ENCODE peak calls at places on chromosomes 5 and 9, in ten cellular contexts. F, R, Y, E, T, V, G, Q, W and M are unnamed samples.

GRCh38 chr5:103119067-103119764 is 722 bp downstream of the GIN1 start:
- DNase-seq in Y (no peak), V (no peak), Q (no peak), G (no peak), W (no peak), E (no peak), R (peak), F (peak), T (no peak), M (no peak)

GRCh38 chr5:102959055-102959454 is 160.9 kb downstream of the GIN1 start:
- DNase-seq in R (peak), F (no peak), Y (no peak), G (no peak), W (no peak), Q (no peak), V (no peak), E (no peak), T (no peak), M (no peak)

GRCh38 chr9:81318571-81318970 is 370.8 kb downstream of the TLE1 start:
- DNase-seq in V (no peak), Q (no peak), W (no peak), R (peak), G (no peak), F (no peak), E (no peak), Y (no peak), T (no peak), M (no peak)

GRCh38 chr5:74205745-74206570 is 434.6 kb downstream of the ENC1 start:
- DNase-seq in V (no peak), Y (no peak), R (no peak), T (no peak), F (no peak), E (no peak), G (no peak), W (no peak), Q (no peak), M (no peak)

GRCh38 chr9:131982683-131983239 is 96.9 kb downstream of the MED27 start:
- DNase-seq in T (no peak), G (no peak), F (no peak), V (no peak), E (no peak), Y (no peak), W (no peak), R (peak), Q (no peak), M (no peak)

GRCh38 chr9:99966720-99967119 is 60.3 kb downstream of the STX17 start:
- DNase-seq in V (no peak), E (no peak), G (no peak), F (no peak), R (peak), T (no peak), Y (no peak), Q (no peak), W (no peak), M (no peak)

GRCh38 chr9:89021154-89021803 is 30.0 kb downstream of the S1PR3 start:
- DNase-seq in V (peak), G (no peak), T (no peak), Q (no peak), Y (no peak), F (no peak), E (peak), R (peak), W (no peak), M (no peak)

GRCh38 chr5:175464414-175465233 is 13.7 kb upstream of the SFXN1 start:
- DNase-seq in F (peak), R (peak), G (peak), W (peak), Y (peak), Q (no peak), T (peak), E (no peak), V (peak), M (peak)

GRCh38 chr9:14312721-14313377 is 1.1 kb downstream of the NFIB start:
- DNase-seq in W (peak), Y (no peak), G (no peak), T (no peak), R (no peak), Q (peak), E (no peak), V (no peak), F (no peak), M (no peak)

GRCh38 chr5:146878471-146879172 is at the start of gene PPP2R2B:
- DNase-seq in Y (peak), Q (peak), W (peak), G (peak), F (peak), V (no peak), T (peak), E (no peak), R (peak), M (no peak)

GRCh38 chr9:73444821-73445220 is 293.2 kb downstream of the ANXA1 start:
- DNase-seq in T (no peak), E (no peak), V (no peak), R (no peak), F (no peak), Y (no peak), G (no peak), W (no peak), Q (no peak), M (no peak)

GRCh38 chr5:14872070-14872989 is 752 bp upstream of the ANKH start:
- DNase-seq in G (peak), E (no peak), R (peak), F (peak), W (no peak), V (peak), T (no peak), Q (peak), Y (peak), M (peak)

GRCh38 chr9:89236955-89237573 is 58.4 kb upstream of the SHC3 start:
- DNase-seq in W (no peak), F (no peak), Y (no peak), V (peak), R (no peak), Q (no peak), G (no peak), T (no peak), E (peak), M (no peak)

GRCh38 chr9:88773627-88774244 is 217.5 kb upstream of the S1PR3 start:
- DNase-seq in G (no peak), E (no peak), V (no peak), Y (no peak), Q (no peak), W (no peak), T (no peak), F (no peak), R (peak), M (no peak)

GRCh38 chr5:134577796-134578577 is 52.5 kb downstream of the JADE2 start:
- DNase-seq in R (peak), W (peak), V (peak), T (peak), F (peak), G (peak), Y (peak), Q (peak), E (peak), M (peak)

GRCh38 chr5:181259974-181260719 is 796 bp downstream of the TRIM52 start:
- DNase-seq in Y (no peak), F (no peak), E (no peak), W (no peak), V (no peak), G (no peak), Q (peak), T (no peak), R (no peak), M (no peak)

GRCh38 chr5:68288756-68289134 is 73.2 kb downstream of the PIK3R1 start:
- DNase-seq in E (no peak), T (no peak), R (no peak), F (no peak), V (no peak), Y (no peak), G (no peak), W (peak), Q (no peak), M (no peak)

GRCh38 chr9:21994526-21994995 is at the start of gene CDKN2B-AS1:
- DNase-seq in G (no peak), R (no peak), E (no peak), W (peak), Q (peak), V (no peak), T (no peak), F (no peak), Y (peak), M (peak)

GRCh38 chr5:96320797-96321196 is 112.3 kb downstream of the PCSK1 start:
- DNase-seq in W (no peak), R (peak), T (no peak), V (no peak), Y (no peak), G (no peak), F (no peak), E (no peak), Q (no peak), M (no peak)

GRCh38 chr5:139660105-139660915 is 12.2 kb downstream of the CXXC5 start:
- DNase-seq in F (no peak), E (no peak), Q (peak), V (peak), W (peak), T (no peak), R (peak), G (no peak), Y (no peak), M (no peak)

GRCh38 chr5:173907686-173908371 is 19.7 kb downstream of the CPEB4 start:
- DNase-seq in E (no peak), Y (no peak), V (no peak), R (no peak), Q (no peak), F (peak), G (no peak), W (no peak), T (no peak), M (no peak)

GRCh38 chr9:96327694-96328352 is 25.8 kb upstream of the HSD17B3 start:
- DNase-seq in W (peak), R (peak), Y (peak), Q (no peak), F (peak), V (no peak), T (no peak), G (peak), E (no peak), M (peak)

GRCh38 chr5:171355302-171355724 is 32.3 kb upstream of the NPM1 start:
- DNase-seq in F (peak), V (no peak), R (no peak), E (no peak), Q (no peak), G (no peak), W (no peak), T (no peak), Y (peak), M (no peak)

GRCh38 chr9:120890415-120891254 is 13.6 kb upstream of the PHF19 start:
- DNase-seq in E (no peak), G (no peak), Y (no peak), R (no peak), T (no peak), V (no peak), W (no peak), Q (no peak), F (no peak), M (no peak)

GRCh38 chr5:10695055-10695649 is 65.9 kb downstream of the DAP start:
- DNase-seq in E (no peak), R (peak), T (no peak), G (no peak), F (no peak), V (peak), W (peak), Y (peak), Q (peak), M (peak)

GRCh38 chr5:139696167-139696893 is 48.2 kb downstream of the CXXC5 start:
- DNase-seq in G (no peak), R (peak), Q (no peak), F (no peak), W (no peak), Y (no peak), V (no peak), T (no peak), E (no peak), M (no peak)

GRCh38 chr9:130229759-130230158 is 35.8 kb upstream of the HMCN2 start:
- DNase-seq in R (no peak), T (no peak), E (no peak), W (no peak), Q (no peak), G (no peak), F (no peak), V (no peak), Y (no peak), M (no peak)

GRCh38 chr5:150224483-150225027 is 34.7 kb downstream of the SLC6A7 start:
- DNase-seq in Y (no peak), G (no peak), E (no peak), T (no peak), W (no peak), Q (no peak), V (no peak), F (no peak), R (no peak), M (no peak)

GRCh38 chr5:14489643-14490042 is 91.9 kb upstream of the OTULINL start:
- DNase-seq in V (no peak), R (no peak), E (no peak), Y (no peak), T (no peak), Q (no peak), F (no peak), G (no peak), W (no peak), M (no peak)